ENCODE peak calls at places on chromosomes 2 and 18, in nine cellular contexts. A, K, C, N, B, X, D, R and F are unnamed samples.

GRCh38 chr18:3093624-3094354 is 80.8 kb upstream of the LPIN2 start:
- DNase-seq in A (no peak), K (peak; percentile 63), C (no peak), N (no peak), B (no peak), X (no peak), D (no peak), R (no peak), F (no peak)

GRCh38 chr2:1556776-1557466 is 143.7 kb downstream of the TPO start:
- DNase-seq in A (no peak), K (peak; percentile 34), C (no peak), N (peak; percentile 72), B (no peak), X (peak; percentile 93), D (no peak), R (peak; percentile 57), F (no peak)

GRCh38 chr18:12336887-12337286 is 28.8 kb downstream of the TUBB6 start:
- DNase-seq in A (no peak), K (no peak), C (no peak), N (peak; percentile 90), B (no peak), X (peak; percentile 66), D (no peak), R (peak; percentile 90), F (no peak)

GRCh38 chr2:239306274-239307220 is 94.3 kb downstream of the HDAC4 start:
- DNase-seq in A (no peak), K (no peak), C (peak; percentile 30), N (no peak), B (no peak), X (no peak), D (no peak), R (no peak), F (no peak)

GRCh38 chr2:120598416-120598815 is 137.3 kb upstream of the GLI2 start:
- DNase-seq in A (peak; percentile 33), K (no peak), C (no peak), N (no peak), B (no peak), X (no peak), D (no peak), R (no peak), F (no peak)

GRCh38 chr18:41751161-41751560 is 203.9 kb upstream of the PIK3C3 start:
- DNase-seq in A (no peak), K (no peak), C (no peak), N (no peak), B (no peak), X (no peak), D (no peak), R (no peak), F (no peak)

GRCh38 chr2:214057986-214058385 is 352.9 kb upstream of the VWC2L start:
- DNase-seq in A (no peak), K (no peak), C (no peak), N (no peak), B (no peak), X (no peak), D (no peak), R (no peak), F (no peak)

GRCh38 chr2:100018794-100019193 is 123.6 kb downstream of the AFF3 start:
- DNase-seq in A (no peak), K (no peak), C (no peak), N (peak; percentile 74), B (no peak), X (peak; percentile 66), D (no peak), R (no peak), F (no peak)

GRCh38 chr2:191724015-191724414 is 46.1 kb downstream of the NABP1 start:
- DNase-seq in A (no peak), K (no peak), C (no peak), N (no peak), B (no peak), X (no peak), D (no peak), R (no peak), F (no peak)

DNA sequence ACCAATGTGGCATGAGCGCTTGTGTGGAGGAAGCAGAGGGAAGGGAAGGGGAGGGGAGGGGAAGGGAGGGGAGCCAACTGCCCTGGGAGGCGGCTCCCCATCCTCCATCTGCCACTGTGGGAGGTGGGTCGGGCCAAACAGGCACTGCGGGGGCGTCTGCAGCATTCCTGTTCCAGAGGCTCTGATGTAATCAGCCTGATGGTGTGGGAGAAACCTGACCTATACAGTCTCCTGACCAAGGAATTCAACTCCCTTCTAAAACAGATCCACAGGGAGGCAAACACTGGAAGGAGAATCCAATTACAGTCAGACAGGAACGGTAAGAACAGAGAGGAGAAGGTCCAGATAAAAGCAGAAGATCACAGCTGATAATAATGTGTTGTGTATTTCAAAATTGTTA is 88.8 kb downstream of the CD8B2 start:
- DNase-seq in A (peak; percentile 73), K (peak; percentile 53), C (no peak), N (peak; percentile 65), B (peak; percentile 33), X (peak; percentile 96), D (no peak), R (peak; percentile 96), F (no peak)
- H3K27ac ChIP-seq in A (no peak overlapping the region), K (no peak overlapping the region), C (no peak overlapping the region), N (peak overlapping the region; percentile 54), B (peak overlapping the region; percentile 2), X (peak overlapping the region; percentile 94), D (peak overlapping the region; percentile 29), R (no peak overlapping the region), F (no peak overlapping the region)

DNA sequence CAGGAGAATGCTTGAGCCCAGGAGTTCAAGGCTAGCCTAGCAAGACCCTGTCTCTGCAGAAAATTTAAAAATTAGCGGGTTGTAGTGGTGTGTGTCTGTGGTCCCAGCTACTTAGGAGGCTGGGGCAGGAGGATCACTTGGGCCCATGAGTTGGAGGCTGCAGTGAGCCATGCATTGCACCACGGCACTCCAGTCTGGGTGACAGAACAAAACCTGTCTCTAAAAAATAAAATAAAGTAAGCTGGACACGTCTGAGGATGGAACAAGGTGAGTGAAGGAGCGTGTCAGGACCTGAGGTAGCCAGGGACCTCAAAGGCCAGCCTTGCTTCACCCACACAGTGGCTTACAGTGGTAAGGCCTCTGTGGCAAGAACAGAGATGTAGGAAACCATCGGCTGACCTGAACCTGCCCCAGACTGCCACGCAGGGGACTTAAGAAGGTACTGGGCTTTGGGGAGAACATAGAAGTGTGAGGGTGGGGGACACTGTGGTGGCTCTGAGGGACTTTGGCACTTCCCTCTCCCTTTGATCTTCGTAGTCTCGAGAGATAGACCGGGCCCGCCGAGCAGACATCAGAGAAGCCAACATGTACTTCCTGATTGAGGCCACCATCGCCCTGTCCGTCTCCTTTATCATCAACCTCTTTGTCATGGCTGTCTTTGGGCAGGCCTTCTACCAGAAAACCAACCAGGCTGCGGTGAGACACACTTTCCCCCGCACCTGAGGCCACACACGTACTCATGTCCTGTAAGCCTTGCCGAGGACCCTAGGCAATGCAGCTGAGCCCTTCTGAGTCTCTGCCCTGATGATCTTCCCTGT is 7.5 kb downstream of the SLC11A1 start:
- DNase-seq in A (no peak), K (no peak), C (no peak), N (no peak), B (no peak), X (no peak), D (no peak), R (no peak), F (no peak)
- H3K27ac ChIP-seq in A (no peak overlapping the region), K (no peak overlapping the region), C (no peak overlapping the region), N (no peak overlapping the region), B (no peak overlapping the region), X (no peak overlapping the region), D (no peak overlapping the region), R (no peak overlapping the region), F (no peak overlapping the region)

GRCh38 chr2:118388771-118389170 is 300.5 kb downstream of the INSIG2 start:
- DNase-seq in A (no peak), K (no peak), C (no peak), N (peak; percentile 54), B (no peak), X (peak; percentile 34), D (no peak), R (no peak), F (no peak)

GRCh38 chr2:118386636-118387302 is 298.5 kb downstream of the INSIG2 start:
- DNase-seq in A (no peak), K (no peak), C (no peak), N (peak; percentile 68), B (no peak), X (peak; percentile 72), D (no peak), R (peak; percentile 32), F (no peak)

GRCh38 chr2:118387509-118387908 is 299.2 kb downstream of the INSIG2 start:
- DNase-seq in A (no peak), K (no peak), C (no peak), N (peak; percentile 76), B (no peak), X (peak; percentile 68), D (no peak), R (no peak), F (no peak)
- H3K27ac ChIP-seq in A (no peak overlapping the region), K (no peak overlapping the region), C (no peak overlapping the region), N (peak overlapping the region; percentile 71), B (no peak overlapping the region), X (peak overlapping the region; percentile 51), D (no peak overlapping the region), R (no peak overlapping the region), F (no peak overlapping the region)

DNA sequence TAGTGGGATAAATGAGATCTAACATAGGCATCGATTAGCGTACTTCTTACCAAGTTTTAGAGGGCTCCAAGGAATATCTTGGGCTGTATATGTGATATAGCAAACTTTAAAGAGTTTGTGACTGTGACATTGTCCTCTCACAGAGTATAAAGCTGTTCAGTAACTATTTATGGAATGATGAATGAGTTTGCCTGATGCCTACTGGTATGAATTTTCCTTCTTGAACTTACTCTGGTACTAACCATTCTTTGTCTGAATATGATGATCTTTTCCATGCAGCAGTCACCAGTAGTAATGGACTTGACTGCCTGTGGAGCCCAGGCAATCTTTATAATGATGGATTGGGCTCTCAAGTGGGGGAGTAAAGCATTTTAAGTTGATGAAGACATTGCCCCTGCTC is 120.5 kb downstream of the PARD3B start:
- DNase-seq in A (no peak), K (no peak), C (no peak), N (no peak), B (no peak), X (no peak), D (no peak), R (no peak), F (no peak)
- H3K27ac ChIP-seq in A (no peak overlapping the region), K (no peak overlapping the region), C (no peak overlapping the region), N (peak overlapping the region; percentile 83), B (no peak overlapping the region), X (peak overlapping the region; percentile 84), D (no peak overlapping the region), R (no peak overlapping the region), F (no peak overlapping the region)

DNA sequence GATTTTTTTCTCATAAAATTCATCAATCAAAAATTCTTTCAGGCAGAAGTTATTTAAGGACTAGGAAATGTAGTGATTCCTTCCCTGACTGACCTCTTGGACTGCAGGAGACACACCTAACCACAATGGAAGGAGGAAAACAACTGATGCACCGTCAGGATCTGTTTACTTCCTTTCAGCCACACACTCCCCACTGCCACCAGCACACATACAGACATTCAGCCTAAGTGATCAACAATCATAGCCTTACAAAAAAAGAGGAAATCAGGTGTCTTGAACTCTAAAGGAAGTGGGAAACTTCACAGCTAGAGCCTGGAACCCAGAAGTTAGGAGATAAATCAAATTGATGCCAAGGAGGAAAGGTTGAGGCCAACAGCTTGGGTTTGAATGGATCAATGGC is 213.5 kb upstream of the ACVR2A start:
- DNase-seq in A (no peak), K (no peak), C (no peak), N (no peak), B (no peak), X (no peak), D (no peak), R (no peak), F (peak; percentile 6)
- H3K27ac ChIP-seq in A (no peak overlapping the region), K (no peak overlapping the region), C (no peak overlapping the region), N (no peak overlapping the region), B (no peak overlapping the region), X (no peak overlapping the region), D (no peak overlapping the region), R (no peak overlapping the region), F (no peak overlapping the region)